ENCODE peak calls at places on chromosomes 16 and 17, in four cellular contexts. One of them, this sample, is unnamed.
A peak's percentile ranks its signal among the peaks of the same experiment; 100 is the strongest.

GRCh38 chr16:54720259-54720658 is 210.4 kb upstream of the IRX5 start:
- DNase-seq in K562: no peak
- DNase-seq in IMR-90: no peak
- DNase-seq in GM12878: no peak
- DNase-seq in this sample: no peak

GRCh38 chr16:19831678-19832077 is 53.0 kb downstream of the GPRC5B start:
- DNase-seq in K562: no peak
- DNase-seq in IMR-90: peak; percentile 89
- DNase-seq in GM12878: no peak
- DNase-seq in this sample: peak; percentile 48

GRCh38 chr17:76683011-76683755 is 27.6 kb downstream of the MXRA7 start:
- DNase-seq in K562: peak; percentile 76
- DNase-seq in IMR-90: no peak
- DNase-seq in GM12878: no peak
- DNase-seq in this sample: no peak

GRCh38 chr17:82168568-82168967 is 44.1 kb downstream of the CCDC57 start:
- DNase-seq in K562: no peak
- DNase-seq in IMR-90: no peak
- DNase-seq in GM12878: no peak
- DNase-seq in this sample: no peak

GRCh38 chr16:51550785-51551184 is 399.7 kb upstream of the SALL1 start:
- DNase-seq in K562: no peak
- DNase-seq in IMR-90: peak; percentile 17
- DNase-seq in GM12878: no peak
- DNase-seq in this sample: no peak

GRCh38 chr17:382644-383533 is 30.3 kb upstream of the RPH3AL start:
- DNase-seq in K562: no peak
- DNase-seq in IMR-90: peak; percentile 87
- DNase-seq in GM12878: no peak
- DNase-seq in this sample: no peak

GRCh38 chr17:27471321-27472269 is 15.3 kb downstream of the KSR1 start:
- DNase-seq in K562: no peak
- DNase-seq in IMR-90: peak; percentile 41
- DNase-seq in GM12878: peak; percentile 97
- DNase-seq in this sample: no peak

GRCh38 chr17:41621916-41622315 is 2.5 kb downstream of the KRT17 start:
- DNase-seq in K562: no peak
- DNase-seq in IMR-90: no peak
- DNase-seq in GM12878: no peak
- DNase-seq in this sample: no peak

GRCh38 chr17:2054740-2055493 is at the start of gene HIC1:
- DNase-seq in K562: peak; percentile 51
- DNase-seq in IMR-90: peak; percentile 73
- DNase-seq in GM12878: no peak
- DNase-seq in this sample: peak; percentile 75

GRCh38 chr17:17732892-17733670 is 51.8 kb downstream of the RAI1 start:
- DNase-seq in K562: no peak
- DNase-seq in IMR-90: peak; percentile 81
- DNase-seq in GM12878: no peak
- DNase-seq in this sample: no peak

GRCh38 chr17:5485270-5486205 is at the start of gene DERL2:
- DNase-seq in K562: peak; percentile 69
- DNase-seq in IMR-90: peak; percentile 44
- DNase-seq in GM12878: no peak
- DNase-seq in this sample: no peak

GRCh38 chr17:73292031-73292531 is 19.7 kb downstream of the CDC42EP4 start:
- DNase-seq in K562: no peak
- DNase-seq in IMR-90: peak; percentile 83
- DNase-seq in GM12878: no peak
- DNase-seq in this sample: peak; percentile 74

GRCh38 chr16:20763461-20764232 is at the start of gene ACSM3:
- DNase-seq in K562: peak; percentile 90
- DNase-seq in IMR-90: peak; percentile 76
- DNase-seq in GM12878: peak; percentile 93
- DNase-seq in this sample: peak; percentile 46

GRCh38 chr16:64167851-64168770 is 953.8 kb downstream of the CDH11 start:
- DNase-seq in K562: no peak
- DNase-seq in IMR-90: no peak
- DNase-seq in GM12878: no peak
- DNase-seq in this sample: no peak

GRCh38 chr16:23072084-23072599 is 77.1 kb downstream of the USP31 start:
- DNase-seq in K562: no peak
- DNase-seq in IMR-90: peak; percentile 77
- DNase-seq in GM12878: no peak
- DNase-seq in this sample: peak; percentile 90

GRCh38 chr17:45106101-45106500 is 26.2 kb downstream of the PLCD3 start:
- DNase-seq in K562: no peak
- DNase-seq in IMR-90: no peak
- DNase-seq in GM12878: no peak
- DNase-seq in this sample: no peak

GRCh38 chr17:68595496-68595895 is 5.7 kb downstream of the FAM20A start:
- DNase-seq in K562: no peak
- DNase-seq in IMR-90: no peak
- DNase-seq in GM12878: no peak
- DNase-seq in this sample: no peak

GRCh38 chr16:83015871-83016270 is 389.1 kb downstream of the CDH13 start:
- DNase-seq in K562: no peak
- DNase-seq in IMR-90: no peak
- DNase-seq in GM12878: no peak
- DNase-seq in this sample: no peak

GRCh38 chr17:17237026-17237799 is at the start of gene FLCN:
- DNase-seq in K562: peak; percentile 78
- DNase-seq in IMR-90: peak; percentile 85
- DNase-seq in GM12878: peak; percentile 65
- DNase-seq in this sample: peak; percentile 90

GRCh38 chr17:68302066-68302564 is 10.8 kb downstream of the ARSG start:
- DNase-seq in K562: no peak
- DNase-seq in IMR-90: peak; percentile 42
- DNase-seq in GM12878: no peak
- DNase-seq in this sample: peak; percentile 97

GRCh38 chr17:35063514-35064223 is at the start of gene RFFL:
- DNase-seq in K562: peak; percentile 82
- DNase-seq in IMR-90: peak; percentile 99
- DNase-seq in GM12878: peak; percentile 98
- DNase-seq in this sample: peak; percentile 95

GRCh38 chr17:68172461-68172954 is 75.3 kb upstream of the AMZ2 start:
- DNase-seq in K562: peak; percentile 26
- DNase-seq in IMR-90: peak; percentile 49
- DNase-seq in GM12878: no peak
- DNase-seq in this sample: peak; percentile 62

GRCh38 chr16:78640886-78641285 is 541.4 kb downstream of the WWOX start:
- DNase-seq in K562: no peak
- DNase-seq in IMR-90: no peak
- DNase-seq in GM12878: no peak
- DNase-seq in this sample: no peak

GRCh38 chr17:31096106-31096436 is 1.3 kb downstream of the NF1 start:
- DNase-seq in K562: no peak
- DNase-seq in IMR-90: no peak
- DNase-seq in GM12878: no peak
- DNase-seq in this sample: no peak

GRCh38 chr17:80885922-80886582 is 105.6 kb upstream of the CHMP6 start:
- DNase-seq in K562: no peak
- DNase-seq in IMR-90: no peak
- DNase-seq in GM12878: no peak
- DNase-seq in this sample: no peak

GRCh38 chr17:47727704-47728036 is 5.4 kb upstream of the TBX21 start:
- DNase-seq in K562: no peak
- DNase-seq in IMR-90: no peak
- DNase-seq in GM12878: no peak
- DNase-seq in this sample: no peak

GRCh38 chr16:88807142-88807625 is 3.6 kb downstream of the CDT1 start:
- DNase-seq in K562: no peak
- DNase-seq in IMR-90: no peak
- DNase-seq in GM12878: no peak
- DNase-seq in this sample: no peak

GRCh38 chr16:4694664-4695451 is 1.5 kb downstream of the NUDT16L1 start:
- DNase-seq in K562: no peak
- DNase-seq in IMR-90: no peak
- DNase-seq in GM12878: no peak
- DNase-seq in this sample: no peak

GRCh38 chr17:46943511-46944393 is 20.8 kb downstream of the GOSR2 start:
- DNase-seq in K562: peak; percentile 37
- DNase-seq in IMR-90: peak; percentile 36
- DNase-seq in GM12878: no peak
- DNase-seq in this sample: peak; percentile 35

GRCh38 chr16:17578921-17579876 is 108.4 kb upstream of the XYLT1 start:
- DNase-seq in K562: peak; percentile 61
- DNase-seq in IMR-90: peak; percentile 86
- DNase-seq in GM12878: peak; percentile 28
- DNase-seq in this sample: peak; percentile 6

GRCh38 chr16:19884021-19884485 is 595 bp downstream of the GPRC5B start:
- DNase-seq in K562: peak; percentile 25
- DNase-seq in IMR-90: no peak
- DNase-seq in GM12878: no peak
- DNase-seq in this sample: peak; percentile 15

GRCh38 chr17:51430581-51430980 is 170.2 kb downstream of the UTP18 start:
- DNase-seq in K562: no peak
- DNase-seq in IMR-90: no peak
- DNase-seq in GM12878: no peak
- DNase-seq in this sample: no peak

GRCh38 chr17:51425793-51426192 is 165.4 kb downstream of the UTP18 start:
- DNase-seq in K562: no peak
- DNase-seq in IMR-90: no peak
- DNase-seq in GM12878: no peak
- DNase-seq in this sample: no peak

GRCh38 chr17:51423421-51424160 is 163.2 kb downstream of the UTP18 start:
- DNase-seq in K562: no peak
- DNase-seq in IMR-90: no peak
- DNase-seq in GM12878: no peak
- DNase-seq in this sample: no peak

GRCh38 chr17:51427259-51428255 is 167.2 kb downstream of the UTP18 start:
- DNase-seq in K562: no peak
- DNase-seq in IMR-90: no peak
- DNase-seq in GM12878: peak; percentile 26
- DNase-seq in this sample: no peak

GRCh38 chr17:51428668-51429486 is 168.5 kb downstream of the UTP18 start:
- DNase-seq in K562: no peak
- DNase-seq in IMR-90: no peak
- DNase-seq in GM12878: no peak
- DNase-seq in this sample: no peak
- TF ChIP-seq FOS in K562: no peak
- TF ChIP-seq FOS in IMR-90: no peak
- TF ChIP-seq FOS in GM12878: no peak
- TF ChIP-seq FOS in this sample: no peak

GRCh38 chr16:3158014-3158497 is 23.2 kb downstream of the ZNF213 start:
- DNase-seq in K562: no peak
- DNase-seq in IMR-90: no peak
- DNase-seq in GM12878: no peak
- DNase-seq in this sample: peak; percentile 35

GRCh38 chr16:3158498-3159314 is 23.9 kb downstream of the ZNF213 start:
- DNase-seq in K562: peak; percentile 98
- DNase-seq in IMR-90: peak; percentile 83
- DNase-seq in GM12878: no peak
- DNase-seq in this sample: peak; percentile 84

GRCh38 chr16:3165111-3165822 is 22.7 kb upstream of the OR1F1 start:
- DNase-seq in K562: no peak
- DNase-seq in IMR-90: no peak
- DNase-seq in GM12878: no peak
- DNase-seq in this sample: no peak

GRCh38 chr16:3164121-3164991 is 23.6 kb upstream of the OR1F1 start:
- DNase-seq in K562: no peak
- DNase-seq in IMR-90: no peak
- DNase-seq in GM12878: no peak
- DNase-seq in this sample: no peak

GRCh38 chr16:3161235-3162018 is 26.6 kb upstream of the OR1F1 start:
- DNase-seq in K562: no peak
- DNase-seq in IMR-90: no peak
- DNase-seq in GM12878: no peak
- DNase-seq in this sample: no peak
- H3K4me1 ChIP-seq in K562: peaks cover 57% of the 10 kb centered on the region
- H3K4me1 ChIP-seq in IMR-90: peaks cover 4% of the 10 kb centered on the region
- H3K4me1 ChIP-seq in GM12878: peaks cover 17% of the 10 kb centered on the region
- H3K4me1 ChIP-seq in this sample: peaks cover 17% of the 10 kb centered on the region

GRCh38 chr16:57996406-57997175 is 3.9 kb downstream of the ZNF319 start:
- DNase-seq in K562: no peak
- DNase-seq in IMR-90: no peak
- DNase-seq in GM12878: no peak
- DNase-seq in this sample: no peak

GRCh38 chr16:57994778-57995177 is 5.7 kb downstream of the ZNF319 start:
- DNase-seq in K562: peak; percentile 71
- DNase-seq in IMR-90: peak; percentile 25
- DNase-seq in GM12878: no peak
- DNase-seq in this sample: no peak

GRCh38 chr16:57997176-57997527 is 3.3 kb downstream of the ZNF319 start:
- DNase-seq in K562: no peak
- DNase-seq in IMR-90: no peak
- DNase-seq in GM12878: no peak
- DNase-seq in this sample: no peak

GRCh38 chr16:57994361-57994760 is 6.1 kb downstream of the ZNF319 start:
- DNase-seq in K562: no peak
- DNase-seq in IMR-90: no peak
- DNase-seq in GM12878: no peak
- DNase-seq in this sample: no peak

GRCh38 chr16:57995721-57996405 is 4.6 kb downstream of the ZNF319 start:
- DNase-seq in K562: no peak
- DNase-seq in IMR-90: no peak
- DNase-seq in GM12878: no peak
- DNase-seq in this sample: no peak
- TF ChIP-seq FOS in K562: no peak
- TF ChIP-seq FOS in IMR-90: no peak
- TF ChIP-seq FOS in GM12878: no peak
- TF ChIP-seq FOS in this sample: no peak

GRCh38 chr17:57993471-57994365 is 5.7 kb upstream of the VEZF1 start:
- DNase-seq in K562: no peak
- DNase-seq in IMR-90: no peak
- DNase-seq in GM12878: no peak
- DNase-seq in this sample: peak; percentile 82
- H3K4me1 ChIP-seq in K562: peaks cover 3% of the 10 kb centered on the region
- H3K4me1 ChIP-seq in IMR-90: peaks cover 6% of the 10 kb centered on the region
- H3K4me1 ChIP-seq in GM12878: peaks cover 22% of the 10 kb centered on the region
- H3K4me1 ChIP-seq in this sample: peaks cover 36% of the 10 kb centered on the region

DNA sequence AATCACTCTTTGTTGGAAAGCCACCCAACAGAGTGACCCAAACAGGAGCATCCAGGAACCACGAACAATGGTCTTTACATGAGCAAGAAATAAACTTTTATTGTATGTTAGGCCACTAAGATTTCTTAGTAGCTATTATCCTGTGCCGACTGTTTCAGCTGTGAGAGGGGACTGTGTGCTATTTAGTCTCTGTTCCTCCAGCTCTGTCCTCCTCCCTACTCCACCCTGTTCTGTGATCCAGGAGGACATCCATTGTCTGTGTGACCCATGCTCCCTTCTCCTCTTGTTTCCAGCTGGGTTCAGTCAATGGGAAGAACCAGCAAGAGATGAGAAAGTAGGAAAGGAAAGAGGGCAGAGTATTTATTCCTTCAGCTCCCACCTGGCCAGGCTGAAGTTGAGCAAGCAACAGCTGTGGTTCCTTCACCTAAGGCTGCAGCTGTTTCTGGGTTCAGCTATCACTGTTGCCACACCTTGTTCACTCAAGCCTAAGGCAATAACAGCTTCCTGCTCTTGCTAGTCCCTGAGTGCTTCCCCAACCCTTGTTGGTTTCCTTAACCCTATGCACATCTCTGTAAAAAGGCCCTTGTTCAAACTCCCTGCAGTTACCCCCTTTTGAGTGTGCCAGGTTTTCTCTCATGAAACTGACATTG is 14.9 kb upstream of the B4GALNT2 start:
- DNase-seq in K562: no peak
- DNase-seq in IMR-90: no peak
- DNase-seq in GM12878: no peak
- DNase-seq in this sample: no peak
- TF ChIP-seq FOS in K562: no peak
- TF ChIP-seq FOS in IMR-90: no peak
- TF ChIP-seq FOS in GM12878: no peak
- TF ChIP-seq FOS in this sample: no peak